ENCODE peak calls at places on chromosome 6, in five cellular contexts. One of them, this sample, is unnamed.

GRCh38 chr6:64838726-64839125 is 868.3 kb downstream of the EYS start:
- DNase-seq in IMR-90: no peak
- DNase-seq in hepatocyte: no peak
- DNase-seq in breast epithelium: no peak
- DNase-seq in colonic mucosa: no peak
- DNase-seq in this sample: peak

GRCh38 chr6:151239603-151240035 is at the start of gene AKAP12:
- DNase-seq in colonic mucosa: peak
- DNase-seq in hepatocyte: peak
- DNase-seq in breast epithelium: no peak
- DNase-seq in IMR-90: peak
- DNase-seq in this sample: peak

GRCh38 chr6:5644523-5645183 is 362.1 kb downstream of the NRN1 start:
- DNase-seq in hepatocyte: no peak
- DNase-seq in colonic mucosa: no peak
- DNase-seq in breast epithelium: no peak
- DNase-seq in IMR-90: no peak
- DNase-seq in this sample: peak

GRCh38 chr6:128487055-128487454 is 33.3 kb downstream of the PTPRK start:
- DNase-seq in colonic mucosa: no peak
- DNase-seq in breast epithelium: no peak
- DNase-seq in IMR-90: no peak
- DNase-seq in hepatocyte: peak
- DNase-seq in this sample: no peak

GRCh38 chr6:107064579-107065065 is 36.6 kb downstream of the MTRES1 start:
- DNase-seq in breast epithelium: no peak
- DNase-seq in hepatocyte: no peak
- DNase-seq in colonic mucosa: peak
- DNase-seq in IMR-90: peak
- DNase-seq in this sample: no peak

GRCh38 chr6:26270903-26271639 is 93.9 kb upstream of the BTN3A2 start:
- DNase-seq in colonic mucosa: peak
- DNase-seq in breast epithelium: no peak
- DNase-seq in hepatocyte: peak
- DNase-seq in IMR-90: peak
- DNase-seq in this sample: peak

GRCh38 chr6:37317312-37318038 is 36.3 kb upstream of the RNF8 start:
- DNase-seq in colonic mucosa: no peak
- DNase-seq in breast epithelium: no peak
- DNase-seq in IMR-90: no peak
- DNase-seq in hepatocyte: no peak
- DNase-seq in this sample: no peak

GRCh38 chr6:119484598-119484997 is 135.0 kb upstream of the MAN1A1 start:
- DNase-seq in hepatocyte: peak
- DNase-seq in breast epithelium: no peak
- DNase-seq in colonic mucosa: no peak
- DNase-seq in IMR-90: peak
- DNase-seq in this sample: peak

GRCh38 chr6:32785781-32786533 is 22.6 kb upstream of the HLA-DQB2 start:
- DNase-seq in breast epithelium: no peak
- DNase-seq in colonic mucosa: peak
- DNase-seq in IMR-90: peak
- DNase-seq in hepatocyte: peak
- DNase-seq in this sample: peak

GRCh38 chr6:52731719-52732118 is 31.6 kb downstream of the GSTA2 start:
- DNase-seq in hepatocyte: no peak
- DNase-seq in colonic mucosa: no peak
- DNase-seq in IMR-90: no peak
- DNase-seq in breast epithelium: no peak
- DNase-seq in this sample: peak

GRCh38 chr6:111573892-111574800 is 31.5 kb downstream of the TRAF3IP2 start:
- DNase-seq in colonic mucosa: no peak
- DNase-seq in breast epithelium: no peak
- DNase-seq in hepatocyte: no peak
- DNase-seq in IMR-90: peak
- DNase-seq in this sample: peak

GRCh38 chr6:119273799-119274595 is 75.6 kb downstream of the MAN1A1 start:
- DNase-seq in colonic mucosa: no peak
- DNase-seq in IMR-90: peak
- DNase-seq in breast epithelium: no peak
- DNase-seq in hepatocyte: no peak
- DNase-seq in this sample: no peak

GRCh38 chr6:140909156-140909555 is 1223.6 kb upstream of the GJE1 start:
- DNase-seq in hepatocyte: no peak
- DNase-seq in colonic mucosa: no peak
- DNase-seq in breast epithelium: no peak
- DNase-seq in IMR-90: peak
- DNase-seq in this sample: peak

GRCh38 chr6:31826793-31827285 is 699 bp upstream of the HSPA1B start:
- DNase-seq in breast epithelium: peak
- DNase-seq in colonic mucosa: peak
- DNase-seq in IMR-90: no peak
- DNase-seq in hepatocyte: peak
- DNase-seq in this sample: peak

GRCh38 chr6:118307581-118307980 is 240.5 kb upstream of the PLN start:
- DNase-seq in colonic mucosa: no peak
- DNase-seq in hepatocyte: no peak
- DNase-seq in IMR-90: no peak
- DNase-seq in breast epithelium: no peak
- DNase-seq in this sample: no peak

GRCh38 chr6:15351631-15352030 is 105.8 kb downstream of the JARID2 start:
- DNase-seq in breast epithelium: no peak
- DNase-seq in colonic mucosa: peak
- DNase-seq in hepatocyte: no peak
- DNase-seq in IMR-90: peak
- DNase-seq in this sample: peak

GRCh38 chr6:140581601-140582000 is 1207.2 kb upstream of the CITED2 start:
- DNase-seq in breast epithelium: no peak
- DNase-seq in hepatocyte: no peak
- DNase-seq in IMR-90: no peak
- DNase-seq in colonic mucosa: no peak
- DNase-seq in this sample: no peak

GRCh38 chr6:54717849-54718455 is 128.6 kb upstream of the FAM83B start:
- DNase-seq in hepatocyte: peak
- DNase-seq in IMR-90: peak
- DNase-seq in breast epithelium: no peak
- DNase-seq in colonic mucosa: peak
- DNase-seq in this sample: peak

GRCh38 chr6:14612016-14612415 is 494.4 kb downstream of the CD83 start:
- DNase-seq in breast epithelium: no peak
- DNase-seq in colonic mucosa: no peak
- DNase-seq in hepatocyte: no peak
- DNase-seq in IMR-90: peak
- DNase-seq in this sample: peak

GRCh38 chr6:22827760-22828159 is 258.4 kb downstream of the HDGFL1 start:
- DNase-seq in colonic mucosa: no peak
- DNase-seq in IMR-90: peak
- DNase-seq in hepatocyte: peak
- DNase-seq in breast epithelium: no peak
- DNase-seq in this sample: peak

GRCh38 chr6:104623052-104623690 is 236.5 kb downstream of the HACE1 start:
- DNase-seq in colonic mucosa: peak
- DNase-seq in IMR-90: no peak
- DNase-seq in breast epithelium: no peak
- DNase-seq in hepatocyte: no peak
- DNase-seq in this sample: peak

GRCh38 chr6:15663057-15663638 is 320 bp upstream of the DTNBP1 start:
- DNase-seq in IMR-90: peak
- DNase-seq in colonic mucosa: no peak
- DNase-seq in breast epithelium: no peak
- DNase-seq in hepatocyte: no peak
- DNase-seq in this sample: peak

GRCh38 chr6:124968401-124968800 is 6.2 kb downstream of the RNF217 start:
- DNase-seq in hepatocyte: no peak
- DNase-seq in colonic mucosa: no peak
- DNase-seq in breast epithelium: no peak
- DNase-seq in IMR-90: peak
- DNase-seq in this sample: no peak

GRCh38 chr6:167272618-167273379 is 18.3 kb upstream of the UNC93A start:
- DNase-seq in IMR-90: no peak
- DNase-seq in breast epithelium: no peak
- DNase-seq in colonic mucosa: no peak
- DNase-seq in hepatocyte: no peak
- DNase-seq in this sample: no peak

GRCh38 chr6:141169419-141169818 is 963.3 kb upstream of the GJE1 start:
- DNase-seq in hepatocyte: no peak
- DNase-seq in colonic mucosa: no peak
- DNase-seq in IMR-90: peak
- DNase-seq in breast epithelium: no peak
- DNase-seq in this sample: no peak

GRCh38 chr6:116283191-116283590 is 3.5 kb upstream of the TSPYL1 start:
- DNase-seq in breast epithelium: no peak
- DNase-seq in colonic mucosa: no peak
- DNase-seq in hepatocyte: no peak
- DNase-seq in IMR-90: no peak
- DNase-seq in this sample: no peak

GRCh38 chr6:169724554-169725269 is 412 bp upstream of the PHF10 start:
- DNase-seq in IMR-90: peak
- DNase-seq in breast epithelium: no peak
- DNase-seq in hepatocyte: peak
- DNase-seq in colonic mucosa: peak
- DNase-seq in this sample: no peak

GRCh38 chr6:68339488-68339887 is 295.6 kb upstream of the ADGRB3 start:
- DNase-seq in breast epithelium: no peak
- DNase-seq in colonic mucosa: no peak
- DNase-seq in hepatocyte: no peak
- DNase-seq in IMR-90: no peak
- DNase-seq in this sample: peak

GRCh38 chr6:42781546-42781810 is 374 bp upstream of the BICRAL start:
- DNase-seq in hepatocyte: no peak
- DNase-seq in IMR-90: peak
- DNase-seq in breast epithelium: no peak
- DNase-seq in colonic mucosa: no peak
- DNase-seq in this sample: no peak

GRCh38 chr6:53264337-53264736 is 84.4 kb downstream of the ELOVL5 start:
- DNase-seq in colonic mucosa: no peak
- DNase-seq in hepatocyte: no peak
- DNase-seq in breast epithelium: no peak
- DNase-seq in IMR-90: no peak
- DNase-seq in this sample: no peak

GRCh38 chr6:72560721-72561593 is 60.9 kb upstream of the KCNQ5 start:
- DNase-seq in breast epithelium: no peak
- DNase-seq in hepatocyte: no peak
- DNase-seq in colonic mucosa: no peak
- DNase-seq in IMR-90: peak
- DNase-seq in this sample: no peak

GRCh38 chr6:75431379-75431778 is 62.2 kb downstream of the FILIP1 start:
- DNase-seq in hepatocyte: peak
- DNase-seq in colonic mucosa: no peak
- DNase-seq in breast epithelium: no peak
- DNase-seq in IMR-90: peak
- DNase-seq in this sample: peak

GRCh38 chr6:81265106-81265505 is 487.4 kb downstream of the TENT5A start:
- DNase-seq in breast epithelium: no peak
- DNase-seq in IMR-90: peak
- DNase-seq in colonic mucosa: no peak
- DNase-seq in hepatocyte: peak
- DNase-seq in this sample: no peak

GRCh38 chr6:167720456-167721285 is 106.0 kb upstream of the AFDN start:
- DNase-seq in hepatocyte: no peak
- DNase-seq in IMR-90: no peak
- DNase-seq in breast epithelium: no peak
- DNase-seq in colonic mucosa: no peak
- DNase-seq in this sample: no peak

DNA sequence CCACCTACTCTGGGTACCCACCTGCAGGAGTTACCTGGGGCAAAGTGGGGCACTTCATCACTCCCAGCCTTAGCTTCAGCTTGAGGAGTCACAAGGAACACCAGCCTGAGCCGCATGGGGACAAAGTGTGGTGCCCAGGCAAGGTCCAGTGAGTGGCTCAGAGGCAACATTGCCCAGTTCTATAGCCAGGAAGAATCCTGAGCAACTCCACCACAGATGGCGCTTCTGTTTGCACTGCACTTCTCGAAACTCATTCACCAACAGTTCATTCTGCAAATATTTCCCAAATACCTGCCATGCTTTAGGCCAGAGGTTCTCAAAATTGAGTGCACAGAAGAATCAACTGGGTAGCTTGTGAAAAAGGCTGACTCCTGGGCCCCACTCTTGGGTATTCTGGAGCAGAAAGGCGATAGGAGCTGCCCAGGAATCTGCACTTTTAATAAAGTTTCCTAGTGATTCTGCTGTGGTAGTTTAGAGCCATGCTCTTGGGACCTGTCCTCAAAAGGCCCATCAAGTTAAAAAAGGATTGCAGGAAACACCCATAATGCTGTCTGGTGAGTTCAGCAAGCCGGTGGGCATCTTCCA is 83.1 kb downstream of the VEGFA start:
- DNase-seq in hepatocyte: no peak
- DNase-seq in breast epithelium: no peak
- DNase-seq in colonic mucosa: no peak
- DNase-seq in IMR-90: no peak
- DNase-seq in this sample: no peak
- TF ChIP-seq CTCF in hepatocyte: no peak
- TF ChIP-seq CTCF in breast epithelium: no peak
- TF ChIP-seq CTCF in colonic mucosa: no peak
- TF ChIP-seq CTCF in IMR-90: no peak
- TF ChIP-seq CTCF in this sample: no peak

GRCh38 chr6:10389739-10390494 is 25.0 kb downstream of the TFAP2A start:
- DNase-seq in IMR-90: no peak
- DNase-seq in colonic mucosa: no peak
- DNase-seq in hepatocyte: no peak
- DNase-seq in breast epithelium: no peak
- DNase-seq in this sample: no peak
- H3K4me3 ChIP-seq in IMR-90: no peak
- H3K4me3 ChIP-seq in colonic mucosa: no peak
- H3K4me3 ChIP-seq in hepatocyte: peak
- H3K4me3 ChIP-seq in breast epithelium: no peak
- H3K4me3 ChIP-seq in this sample: no peak

DNA sequence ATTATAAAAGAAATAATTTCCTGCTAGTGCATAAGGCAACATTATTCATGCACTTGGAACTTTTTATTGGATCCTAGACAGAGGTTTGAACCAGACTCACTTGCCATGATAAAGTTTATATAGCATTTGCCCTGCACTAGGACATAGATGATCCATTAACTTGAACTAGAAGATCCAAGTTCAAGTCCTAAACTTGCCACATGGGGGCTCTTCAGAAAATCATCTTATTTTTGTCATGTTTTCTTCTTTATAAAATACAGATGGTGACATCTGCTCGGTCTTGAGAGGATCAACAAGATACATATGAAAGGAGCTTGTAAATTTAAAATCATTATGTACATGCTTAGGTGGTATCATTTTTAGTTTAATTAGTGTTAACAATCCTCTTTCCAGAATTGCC is 94.5 kb downstream of the SIM1 start:
- DNase-seq in hepatocyte: no peak
- DNase-seq in colonic mucosa: no peak
- DNase-seq in IMR-90: no peak
- DNase-seq in breast epithelium: no peak
- DNase-seq in this sample: no peak
- TF ChIP-seq CTCF in hepatocyte: no peak
- TF ChIP-seq CTCF in colonic mucosa: no peak
- TF ChIP-seq CTCF in IMR-90: peak
- TF ChIP-seq CTCF in breast epithelium: no peak
- TF ChIP-seq CTCF in this sample: no peak

GRCh38 chr6:235763-236360 is 56.4 kb upstream of the DUSP22 start:
- DNase-seq in hepatocyte: no peak
- DNase-seq in IMR-90: peak
- DNase-seq in breast epithelium: no peak
- DNase-seq in colonic mucosa: no peak
- DNase-seq in this sample: no peak
- H3K4me3 ChIP-seq in hepatocyte: peak
- H3K4me3 ChIP-seq in IMR-90: peak
- H3K4me3 ChIP-seq in breast epithelium: peak
- H3K4me3 ChIP-seq in colonic mucosa: no peak
- H3K4me3 ChIP-seq in this sample: no peak

GRCh38 chr6:18823782-18824386 is 436.7 kb downstream of the RNF144B start:
- DNase-seq in breast epithelium: no peak
- DNase-seq in IMR-90: peak
- DNase-seq in hepatocyte: peak
- DNase-seq in colonic mucosa: peak
- DNase-seq in this sample: peak
- TF ChIP-seq CTCF in breast epithelium: no peak
- TF ChIP-seq CTCF in IMR-90: no peak
- TF ChIP-seq CTCF in hepatocyte: peak
- TF ChIP-seq CTCF in colonic mucosa: peak
- TF ChIP-seq CTCF in this sample: peak

This sample was measured in epithelial cell of esophagus.